ENCODE peak calls at places on chromosomes 13 and 19, in nine cellular contexts. Z is IMR-90, L is heart left ventricle, M is AG04449, N is PC-9, A is GM23338, I is right lobe of liver, E is cardiac muscle cell, R is uterus. T is an unnamed sample.

GRCh38 chr19:50300814-50301606 is 28.2 kb downstream of the KCNC3 start:
- DNase-seq in Z (peak; percentile 79), N (no peak), L (no peak), M (peak; percentile 12), E (peak; percentile 70), A (no peak), I (no peak), R (no peak), T (peak; percentile 91)

GRCh38 chr13:32246468-32246867 is 68.7 kb downstream of the ZAR1L start:
- DNase-seq in R (peak; percentile 35), N (peak; percentile 37), M (no peak), Z (peak; percentile 76), A (peak; percentile 93), I (peak; percentile 59), L (peak; percentile 53), E (peak; percentile 86), T (peak; percentile 83)

GRCh38 chr13:86810385-86810784 is 860.8 kb upstream of the SLITRK5 start:
- DNase-seq in E (no peak), L (no peak), M (no peak), R (no peak), I (no peak), N (no peak), A (no peak), Z (no peak), T (no peak)

GRCh38 chr13:114110091-114110829 is 22.2 kb downstream of the RASA3 start:
- DNase-seq in N (no peak), E (no peak), I (peak; percentile 48), L (no peak), R (peak; percentile 20), Z (no peak), A (peak; percentile 50), M (no peak), T (peak; percentile 50)

GRCh38 chr19:40542197-40542859 is 34.3 kb upstream of the SHKBP1 start:
- DNase-seq in M (no peak), R (peak; percentile 77), N (no peak), E (peak; percentile 98), A (no peak), Z (peak; percentile 60), I (no peak), L (peak; percentile 74), T (peak; percentile 45)

GRCh38 chr13:26619321-26619720 is 61.8 kb downstream of the WASF3 start:
- DNase-seq in M (peak; percentile 47), R (no peak), E (peak; percentile 54), Z (peak; percentile 91), A (no peak), I (no peak), N (no peak), L (no peak), T (peak; percentile 92)

GRCh38 chr19:42441047-42441440 is 1.7 kb downstream of the CXCL17 start:
- DNase-seq in A (no peak), N (peak; percentile 64), L (no peak), M (no peak), E (no peak), I (no peak), Z (no peak), R (no peak), T (no peak)

GRCh38 chr13:50276550-50276949 is 261.3 kb downstream of the KCNRG start:
- DNase-seq in I (no peak), A (peak; percentile 67), R (no peak), M (no peak), Z (no peak), N (no peak), E (no peak), L (no peak), T (no peak)

GRCh38 chr19:13153627-13154240 is 3.5 kb downstream of the IER2 start:
- DNase-seq in M (no peak), I (peak; percentile 42), A (peak; percentile 61), L (no peak), Z (no peak), R (peak; percentile 59), N (no peak), E (peak; percentile 62), T (no peak)

GRCh38 chr19:48351341-48351752 is 12.4 kb downstream of the TMEM143 start:
- DNase-seq in M (no peak), A (peak; percentile 88), L (peak; percentile 58), Z (peak; percentile 26), I (peak; percentile 71), N (peak; percentile 70), E (peak; percentile 69), R (no peak), T (peak; percentile 52)

GRCh38 chr19:18349524-18350128 is 9.2 kb downstream of the PGPEP1 start:
- DNase-seq in A (peak; percentile 79), M (no peak), E (peak; percentile 76), R (peak; percentile 58), Z (peak; percentile 65), I (peak; percentile 64), L (peak; percentile 45), N (peak; percentile 63), T (peak; percentile 63)

GRCh38 chr13:104586010-104586746 is 1520.0 kb upstream of the SLC10A2 start:
- DNase-seq in N (peak; percentile 19), E (peak; percentile 93), A (peak; percentile 6), Z (peak; percentile 87), M (no peak), L (no peak), R (no peak), I (no peak), T (peak; percentile 56)

GRCh38 chr13:51107996-51108395 is 3.1 kb downstream of the C13orf42 start:
- DNase-seq in N (no peak), M (no peak), A (no peak), Z (no peak), R (no peak), L (no peak), I (no peak), E (no peak), T (no peak)

GRCh38 chr13:94617389-94618000 is 15.8 kb downstream of the GPR180 start:
- DNase-seq in A (peak; percentile 35), N (no peak), M (no peak), R (no peak), Z (no peak), E (peak; percentile 37), L (no peak), I (no peak), T (peak; percentile 34)

GRCh38 chr13:50082426-50083283 is 67.4 kb downstream of the KCNRG start:
- DNase-seq in L (peak; percentile 48), N (peak; percentile 69), E (peak; percentile 75), R (peak; percentile 58), I (peak; percentile 83), A (peak; percentile 85), M (no peak), Z (peak; percentile 68), T (peak; percentile 68)

GRCh38 chr13:43235028-43235427 is 211.6 kb downstream of the DNAJC15 start:
- DNase-seq in R (no peak), L (no peak), N (no peak), A (no peak), E (no peak), Z (no peak), I (no peak), M (no peak), T (peak; percentile 60)

GRCh38 chr13:113186061-113186900 is 22.2 kb downstream of the PCID2 start:
- DNase-seq in I (no peak), N (no peak), Z (no peak), L (no peak), M (no peak), R (no peak), E (no peak), A (no peak), T (peak; percentile 28)

GRCh38 chr13:94305033-94305432 is 174.4 kb downstream of the DCT start:
- DNase-seq in L (no peak), E (no peak), N (no peak), R (no peak), Z (no peak), M (no peak), I (no peak), A (no peak), T (no peak)

GRCh38 chr19:8639821-8640401 is 9.5 kb downstream of the NFILZ start:
- DNase-seq in E (no peak), I (no peak), L (no peak), R (no peak), Z (no peak), A (peak; percentile 32), N (no peak), M (no peak), T (no peak)

GRCh38 chr13:52713894-52714293 is 25.7 kb downstream of the CNMD start:
- DNase-seq in R (no peak), N (no peak), Z (no peak), E (peak; percentile 23), L (peak; percentile 30), A (no peak), M (no peak), I (no peak), T (no peak)

GRCh38 chr13:84844473-84844872 is 954.7 kb downstream of the SLITRK6 start:
- DNase-seq in L (no peak), M (no peak), E (peak; percentile 1), R (no peak), I (no peak), A (peak; percentile 53), N (no peak), Z (no peak), T (no peak)

GRCh38 chr19:10390652-10391286 is 10.4 kb upstream of the TYK2 start:
- DNase-seq in R (peak; percentile 59), L (peak; percentile 70), N (peak; percentile 61), M (no peak), E (peak; percentile 81), A (peak; percentile 92), Z (peak; percentile 71), I (peak; percentile 57), T (peak; percentile 80)

GRCh38 chr13:25375727-25376358 is 4.1 kb downstream of the ATP8A2 start:
- DNase-seq in L (no peak), Z (peak; percentile 31), R (no peak), A (peak; percentile 80), I (no peak), E (peak; percentile 60), M (peak; percentile 4), N (peak; percentile 18), T (peak; percentile 46)

GRCh38 chr19:38134538-38135149 is 89.4 kb downstream of the DPF1 start:
- DNase-seq in A (peak; percentile 81), I (no peak), Z (peak; percentile 37), L (no peak), E (peak; percentile 53), M (no peak), R (no peak), N (peak; percentile 20), T (peak; percentile 59)
- TF ChIP-seq CTCF in A (peak; percentile 80), I (peak; percentile 7), Z (peak; percentile 58), L (peak; percentile 38), E (peak; percentile 65), M (peak; percentile 52), R (peak; percentile 8), N (peak; percentile 73), T (peak; percentile 68)

GRCh38 chr19:1882089-1882785 is 3.1 kb downstream of the ABHD17A start:
- DNase-seq in R (no peak), A (no peak), E (no peak), I (peak; percentile 34), L (no peak), Z (no peak), M (no peak), N (no peak), T (no peak)
- H3K4me3 ChIP-seq in R (no peak overlapping the region), A (no peak overlapping the region), E (no peak overlapping the region), I (peak overlapping the region; percentile 12), L (peak overlapping the region; percentile 91), Z (no peak overlapping the region), M (peak overlapping the region; percentile 15), N (no peak overlapping the region), T (no peak overlapping the region)

GRCh38 chr19:39212377-39212742 is 8.3 kb upstream of the SYCN start:
- DNase-seq in A (peak; percentile 88), E (peak; percentile 18), M (no peak), L (no peak), Z (no peak), N (peak; percentile 40), R (no peak), I (peak; percentile 38), T (peak; percentile 13)
- TF ChIP-seq CTCF in A (peak; percentile 79), E (peak; percentile 34), M (peak; percentile 16), L (no peak), Z (peak; percentile 32), N (peak; percentile 59), R (peak; percentile 9), I (peak; percentile 32), T (peak; percentile 40)

GRCh38 chr13:19863323-19864017 is at the start of gene ZMYM5:
- DNase-seq in R (peak; percentile 99), Z (peak; percentile 99), N (peak; percentile 96), I (peak; percentile 100), M (peak; percentile 97), L (peak; percentile 100), E (peak; percentile 100), A (peak; percentile 98), T (peak; percentile 99)
- H3K4me3 ChIP-seq in R (peak within 1 kb of the TSS; percentile 99), Z (peak within 1 kb of the TSS; percentile 98), N (peak within 1 kb of the TSS; percentile 68), I (peak within 1 kb of the TSS; percentile 85), M (peak within 1 kb of the TSS; percentile 78), L (peak within 1 kb of the TSS; percentile 91), E (peak within 1 kb of the TSS; percentile 94), A (peak within 1 kb of the TSS; percentile 99), T (peak within 1 kb of the TSS; percentile 77)

T was measured in fibroblast of mammary gland.